ENCODE peak calls at places on chromosomes 12 and 14, in five cellular contexts. D, X, T, E and C are unnamed samples.
A peak's percentile ranks its signal among the peaks of the same experiment; 100 is the strongest.

GRCh38 chr14:68669101-68669500 is 123.8 kb downstream of the ZFP36L1 start:
- DNase-seq in X (no peak), T (no peak), D (peak; percentile 58), E (peak; percentile 44), C (no peak)

GRCh38 chr14:70394674-70395073 is 22.2 kb downstream of the SYNJ2BP start:
- DNase-seq in X (no peak), E (no peak), D (peak; percentile 8), T (no peak), C (no peak)

GRCh38 chr14:35336171-35337073 is 44.2 kb downstream of the PSMA6 start:
- DNase-seq in T (no peak), E (peak; percentile 90), X (no peak), D (peak; percentile 91), C (no peak)

GRCh38 chr12:51323317-51323960 is 535 bp downstream of the BIN2 start:
- DNase-seq in T (peak; percentile 77), E (peak; percentile 64), D (no peak), X (no peak), C (peak; percentile 62)

GRCh38 chr14:86574026-86574777 is 1044.3 kb downstream of the FLRT2 start:
- DNase-seq in D (no peak), T (no peak), X (no peak), E (no peak), C (no peak)

GRCh38 chr14:75277796-75278421 is 719 bp upstream of the FOS start:
- DNase-seq in X (no peak), T (no peak), E (no peak), D (no peak), C (no peak)

GRCh38 chr14:100443643-100444042 is 120.5 kb downstream of the SLC25A47 start:
- DNase-seq in T (no peak), E (no peak), D (peak; percentile 58), X (no peak), C (no peak)

GRCh38 chr12:12336511-12336910 is 13.5 kb downstream of the MANSC1 start:
- DNase-seq in T (no peak), X (no peak), D (no peak), E (peak; percentile 33), C (no peak)

GRCh38 chr14:35347323-35348043 is 55.3 kb downstream of the PSMA6 start:
- DNase-seq in E (no peak), T (no peak), D (no peak), X (no peak), C (no peak)

GRCh38 chr12:92927436-92928116 is 1.5 kb downstream of the EEA1 start:
- DNase-seq in D (peak; percentile 76), X (peak; percentile 53), E (no peak), T (no peak), C (peak; percentile 49)

GRCh38 chr12:101608301-101609133 is 13.7 kb downstream of the MYBPC1 start:
- DNase-seq in T (no peak), E (no peak), D (peak; percentile 54), X (no peak), C (no peak)

GRCh38 chr12:46354111-46354798 is 18.3 kb downstream of the SLC38A2 start:
- DNase-seq in T (no peak), D (peak; percentile 10), X (no peak), E (no peak), C (no peak)

GRCh38 chr12:15634010-15634676 is 155.0 kb downstream of the EPS8 start:
- DNase-seq in E (no peak), T (no peak), D (no peak), X (no peak), C (no peak)

GRCh38 chr14:55062517-55063351 is 11.3 kb downstream of the MAPK1IP1L start:
- DNase-seq in E (peak; percentile 67), X (no peak), T (no peak), D (no peak), C (no peak)

GRCh38 chr14:74217672-74218448 is 21.4 kb upstream of the VSX2 start:
- DNase-seq in T (peak; percentile 82), D (peak; percentile 60), X (peak; percentile 83), E (peak; percentile 72), C (peak; percentile 88)

GRCh38 chr12:121283388-121283787 is 13.1 kb downstream of the CAMKK2 start:
- DNase-seq in E (no peak), X (no peak), D (no peak), T (no peak), C (no peak)

GRCh38 chr14:73244541-73244940 is 7.2 kb downstream of the PAPLN start:
- DNase-seq in D (no peak), X (no peak), E (no peak), T (no peak), C (no peak)

GRCh38 chr14:100842799-100843198 is 16.9 kb downstream of the MEG3 start:
- DNase-seq in T (no peak), D (no peak), X (no peak), E (no peak), C (no peak)

GRCh38 chr12:71000748-71001147 is 80.2 kb upstream of the PTPRR start:
- DNase-seq in X (no peak), E (no peak), T (no peak), D (no peak), C (no peak)

GRCh38 chr14:38723954-38724353 is 379.1 kb downstream of the SEC23A start:
- DNase-seq in D (no peak), T (no peak), X (no peak), E (no peak), C (no peak)

GRCh38 chr14:22185191-22185590 is 403.8 kb downstream of the DAD1 start:
- DNase-seq in E (no peak), T (no peak), D (peak; percentile 62), X (no peak), C (no peak)

GRCh38 chr12:34598851-34599529 is 576.7 kb downstream of the ALG10 start:
- DNase-seq in T (no peak), D (no peak), X (no peak), E (no peak), C (no peak)

GRCh38 chr12:120234643-120235368 is 30.7 kb downstream of the PXN start:
- DNase-seq in D (peak; percentile 86), X (no peak), E (peak; percentile 95), T (no peak), C (no peak)

GRCh38 chr12:3527181-3527580 is 36.2 kb downstream of the PRMT8 start:
- DNase-seq in X (no peak), E (no peak), D (peak; percentile 93), T (no peak), C (no peak)

GRCh38 chr14:58690801-58691516 is 53.2 kb downstream of the DACT1 start:
- DNase-seq in X (no peak), T (no peak), D (no peak), E (no peak), C (no peak)

GRCh38 chr14:76761198-76761848 is at the start of gene VASH1:
- DNase-seq in T (peak; percentile 77), E (no peak), X (peak; percentile 81), D (peak; percentile 51), C (peak; percentile 93)

GRCh38 chr14:32083789-32084188 is 6.7 kb downstream of the ARHGAP5 start:
- DNase-seq in T (no peak), X (no peak), D (no peak), E (no peak), C (no peak)

GRCh38 chr14:94174622-94175402 is 690 bp downstream of the PPP4R4 start:
- DNase-seq in D (no peak), E (no peak), T (peak; percentile 55), X (peak; percentile 9), C (no peak)

DNA sequence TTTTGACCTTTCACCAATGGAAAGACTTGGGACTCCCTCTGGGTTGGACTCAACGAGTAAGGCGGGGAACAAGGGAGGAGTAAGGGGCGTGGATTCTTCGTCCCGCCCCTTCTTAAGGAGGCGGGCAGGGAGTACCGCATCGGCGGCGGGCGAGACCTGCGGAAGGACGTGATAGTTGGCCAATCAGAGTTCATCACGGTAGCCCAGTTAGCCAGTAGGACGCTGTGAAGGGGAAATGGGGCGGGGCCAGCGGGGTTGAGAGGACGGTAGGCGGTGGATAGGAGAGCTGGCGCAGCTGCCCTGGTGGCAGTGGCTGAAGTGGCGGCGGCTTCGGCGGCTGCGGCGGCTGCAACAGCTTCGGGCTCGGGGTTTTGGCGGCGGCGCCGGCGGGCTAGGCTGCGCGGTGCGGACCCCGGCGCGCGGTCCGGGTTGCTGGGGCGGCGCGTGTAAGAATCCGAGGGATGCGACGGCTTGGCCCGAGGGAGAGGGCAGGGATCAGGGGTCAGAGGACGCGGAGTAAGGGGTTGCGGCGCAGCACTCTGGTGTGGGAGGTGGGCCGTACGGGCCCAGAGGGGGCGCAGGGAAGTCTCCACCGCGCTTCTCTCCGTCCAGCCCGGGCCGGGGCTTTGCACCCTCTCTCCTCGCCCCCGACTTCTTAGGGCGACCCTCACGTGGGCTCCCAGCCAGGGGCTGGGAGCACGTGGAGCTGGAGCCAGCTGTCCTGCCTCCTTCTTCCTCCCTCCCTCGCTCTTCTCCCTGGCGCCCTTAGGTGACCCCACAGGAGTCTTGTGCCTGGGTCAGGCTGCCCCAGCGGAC is at the start of gene TPCN1:
- DNase-seq in T (peak; percentile 98), X (peak; percentile 98), E (peak; percentile 100), D (peak; percentile 100), C (peak; percentile 97)
- TF ChIP-seq CTCF in T (no peak), X (peak; percentile 1), E (peak; percentile 9), D (no peak), C (no peak)

DNA sequence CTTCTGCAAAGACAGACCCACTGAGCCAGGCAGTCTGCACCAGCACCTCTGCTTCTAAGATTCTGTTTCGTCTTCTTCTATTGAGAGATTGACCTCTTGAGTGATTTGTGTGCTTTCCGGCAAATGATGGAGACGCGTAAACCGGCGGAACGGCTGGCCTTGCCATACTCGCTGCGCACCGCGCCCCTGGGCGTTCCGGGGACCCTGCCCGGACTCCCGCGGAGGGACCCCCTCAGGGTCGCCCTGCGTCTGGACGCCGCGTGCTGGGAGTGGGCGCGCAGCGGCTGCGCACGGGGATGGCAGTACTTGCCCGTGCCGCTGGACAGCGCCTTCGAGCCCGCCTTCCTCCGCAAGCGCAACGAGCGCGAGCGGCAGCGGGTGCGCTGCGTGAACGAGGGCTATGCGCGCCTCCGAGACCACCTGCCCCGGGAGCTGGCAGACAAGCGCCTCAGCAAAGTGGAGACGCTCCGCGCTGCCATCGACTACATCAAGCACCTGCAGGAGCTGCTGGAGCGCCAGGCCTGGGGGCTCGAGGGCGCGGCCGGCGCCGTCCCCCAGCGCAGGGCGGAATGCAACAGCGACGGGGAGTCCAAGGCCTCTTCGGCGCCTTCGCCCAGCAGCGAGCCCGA is 703 bp downstream of the ASCL4 start:
- DNase-seq in D (peak; percentile 16), X (no peak), E (no peak), T (no peak), C (no peak)
- TF ChIP-seq CTCF in D (no peak), X (no peak), E (no peak), T (no peak), C (no peak)

DNA sequence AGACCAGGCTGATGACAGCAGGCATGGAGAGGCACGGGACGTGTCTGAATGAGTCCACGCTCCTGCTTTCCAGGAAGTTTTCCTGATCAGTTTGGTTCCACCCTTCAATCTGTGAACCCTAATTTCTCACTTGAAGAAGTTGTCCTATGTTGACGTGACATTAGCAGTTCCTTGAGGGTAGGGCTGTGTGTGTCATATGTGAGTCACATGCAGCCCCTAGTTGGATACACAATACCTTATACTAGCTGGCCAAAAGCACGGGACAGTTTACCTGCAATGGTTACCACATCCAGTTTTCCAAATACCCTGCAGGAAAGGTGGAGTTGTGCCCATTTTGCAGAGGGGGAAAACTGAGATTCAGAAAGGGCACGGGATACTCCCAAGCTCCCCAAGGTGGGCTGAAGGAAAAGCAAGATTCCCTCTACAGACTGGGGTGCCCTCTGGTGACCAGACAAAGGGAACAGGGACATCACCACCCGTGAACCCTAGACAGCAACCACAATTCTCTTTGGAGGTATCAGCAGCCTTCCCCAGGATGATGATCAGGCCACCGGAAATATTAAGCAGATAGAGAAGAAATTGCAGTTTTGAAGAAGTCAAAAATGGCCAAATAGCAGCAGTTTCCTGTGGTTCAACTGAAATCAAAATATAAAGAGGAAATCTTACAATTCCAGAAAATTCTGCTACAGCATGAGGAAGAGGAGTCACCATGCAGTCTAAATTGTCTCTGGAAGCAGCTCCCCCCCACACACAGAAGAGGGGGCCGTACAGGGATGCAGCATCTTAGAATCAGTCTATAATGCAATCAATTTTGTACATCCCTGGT is 194.4 kb downstream of the PHETA1 start:
- DNase-seq in E (no peak), X (no peak), T (no peak), D (peak; percentile 43), C (peak; percentile 57)
- TF ChIP-seq CTCF in E (no peak), X (peak; percentile 38), T (no peak), D (peak; percentile 48), C (peak; percentile 21)

GRCh38 chr14:87896393-87897380 is 96.3 kb downstream of the GALC start:
- DNase-seq in T (no peak), E (no peak), D (peak; percentile 70), X (no peak), C (peak; percentile 44)
- TF ChIP-seq CTCF in T (peak; percentile 72), E (peak; percentile 57), D (peak; percentile 66), X (peak; percentile 64), C (peak; percentile 58)